ENCODE peak calls at places on chromosome 21, in five cellular contexts. U is H1, X is neuronal stem cell, G is H9, K is trophoblast cell. A is an unnamed sample.
A peak's percentile ranks its signal among the peaks of the same experiment; 100 is the strongest.

GRCh38 chr21:20999567-21000169 is 1.5 kb downstream of the NCAM2 start:
- DNase-seq in U (peak; percentile 70), X (peak; percentile 49), G (peak; percentile 32), K (peak; percentile 34), A (peak; percentile 51)

GRCh38 chr21:25561668-25562641 is 45.3 kb downstream of the MRPL39 start:
- DNase-seq in U (peak; percentile 79), G (peak; percentile 66), K (peak; percentile 28), X (peak; percentile 31), A (peak; percentile 79)

GRCh38 chr21:39006653-39007417 is 176.4 kb downstream of the PSMG1 start:
- DNase-seq in K (no peak), X (no peak), U (no peak), G (no peak), A (no peak)

GRCh38 chr21:15210235-15210678 is 145.5 kb upstream of the NRIP1 start:
- DNase-seq in U (no peak), K (peak; percentile 92), G (peak; percentile 29), X (no peak), A (peak; percentile 27)

GRCh38 chr21:27326293-27326692 is 359.4 kb upstream of the ADAMTS5 start:
- DNase-seq in U (no peak), X (no peak), G (no peak), K (no peak), A (peak; percentile 19)

GRCh38 chr21:40047993-40048730 is 180.9 kb downstream of the PCP4 start:
- DNase-seq in U (no peak), G (no peak), K (peak; percentile 40), X (no peak), A (no peak)

GRCh38 chr21:38819719-38820147 is 14.0 kb downstream of the ETS2 start:
- DNase-seq in U (no peak), G (no peak), X (no peak), K (peak; percentile 88), A (peak; percentile 63)

GRCh38 chr21:17828223-17828622 is 9.1 kb upstream of the C21orf91 start:
- DNase-seq in X (no peak), K (no peak), G (no peak), U (no peak), A (peak; percentile 66)

GRCh38 chr21:31479714-31480113 is 135.7 kb upstream of the TIAM1 start:
- DNase-seq in X (no peak), G (no peak), U (no peak), K (no peak), A (no peak)

GRCh38 chr21:32463889-32464300 is 51.4 kb downstream of the EVA1C start:
- DNase-seq in X (no peak), G (no peak), U (no peak), K (no peak), A (no peak)

GRCh38 chr21:45366931-45367401 is 38.0 kb upstream of the COL18A1 start:
- DNase-seq in K (no peak), G (no peak), X (no peak), U (no peak), A (peak; percentile 98)

GRCh38 chr21:46097826-46098286 is at the start of gene COL6A2:
- DNase-seq in K (peak; percentile 8), U (peak; percentile 89), G (peak; percentile 78), X (peak; percentile 54), A (peak; percentile 73)

GRCh38 chr21:24844672-24845071 is 762.6 kb downstream of the MRPL39 start:
- DNase-seq in K (no peak), X (no peak), G (no peak), U (no peak), A (no peak)

GRCh38 chr21:33196956-33197374 is 32.8 kb upstream of the IFNAR2 start:
- DNase-seq in G (peak; percentile 81), U (peak; percentile 77), K (peak; percentile 56), X (peak; percentile 78), A (peak; percentile 73)

GRCh38 chr21:32538147-32538792 is 47.1 kb downstream of the TCP10L start:
- DNase-seq in U (no peak), K (no peak), G (peak; percentile 18), X (no peak), A (no peak)

GRCh38 chr21:46639489-46640386 is 4.3 kb downstream of the PRMT2 start:
- DNase-seq in U (no peak), X (no peak), K (no peak), G (no peak), A (peak; percentile 44)

GRCh38 chr21:45264146-45264918 is 23.4 kb downstream of the POFUT2 start:
- DNase-seq in G (peak; percentile 13), X (no peak), K (no peak), U (peak; percentile 14), A (no peak)

GRCh38 chr21:45017376-45017960 is 56.9 kb upstream of the ADARB1 start:
- DNase-seq in X (no peak), U (no peak), G (no peak), K (no peak), A (no peak)

GRCh38 chr21:33025106-33025470 is 647 bp upstream of the OLIG2 start:
- DNase-seq in U (peak; percentile 83), G (peak; percentile 81), X (no peak), K (no peak), A (peak; percentile 30)

GRCh38 chr21:28801906-28802305 is 190.8 kb downstream of the LTN1 start:
- DNase-seq in U (no peak), X (no peak), K (no peak), G (no peak), A (peak; percentile 65)

GRCh38 chr21:31922881-31923280 is 50.1 kb downstream of the HUNK start:
- DNase-seq in U (no peak), G (no peak), X (no peak), K (peak; percentile 70), A (no peak)

GRCh38 chr21:29805110-29805509 is 134.7 kb downstream of the GRIK1 start:
- DNase-seq in K (no peak), U (no peak), X (no peak), G (no peak), A (no peak)

GRCh38 chr21:45505416-45506021 is 36.7 kb downstream of the SLC19A1 start:
- DNase-seq in G (no peak), U (no peak), X (no peak), K (no peak), A (no peak)

GRCh38 chr21:32844653-32845443 is 73.3 kb upstream of the PAXBP1 start:
- DNase-seq in U (no peak), K (peak; percentile 82), G (no peak), X (no peak), A (peak; percentile 14)

GRCh38 chr21:32698971-32699693 is 28.7 kb downstream of the SYNJ1 start:
- DNase-seq in K (no peak), X (no peak), G (no peak), U (no peak), A (no peak)

GRCh38 chr21:29233611-29234540 is 64.8 kb upstream of the BACH1 start:
- DNase-seq in U (no peak), G (no peak), K (peak; percentile 18), X (no peak), A (no peak)

GRCh38 chr21:30033441-30033840 is 93.6 kb upstream of the GRIK1 start:
- DNase-seq in G (no peak), X (no peak), U (no peak), K (no peak), A (no peak)

GRCh38 chr21:31731802-31732537 is at the start of gene SCAF4:
- DNase-seq in K (peak; percentile 91), X (peak; percentile 88), U (peak; percentile 84), G (peak; percentile 88), A (peak; percentile 91)

GRCh38 chr21:16587671-16588379 is 858.0 kb downstream of the USP25 start:
- DNase-seq in U (no peak), K (no peak), X (no peak), G (no peak), A (peak; percentile 34)

GRCh38 chr21:17726047-17726446 is 93.1 kb downstream of the C21orf91 start:
- DNase-seq in X (no peak), K (peak; percentile 7), U (no peak), G (no peak), A (peak; percentile 12)

GRCh38 chr21:31444061-31444460 is 100.0 kb upstream of the TIAM1 start:
- DNase-seq in X (no peak), G (no peak), U (no peak), K (no peak), A (peak; percentile 10)

GRCh38 chr21:32096411-32096810 is 182.4 kb downstream of the MIS18A start:
- DNase-seq in U (peak; percentile 70), G (peak; percentile 68), K (no peak), X (peak; percentile 26), A (no peak)

GRCh38 chr21:34649400-34649799 is 19.4 kb upstream of the CLIC6 start:
- DNase-seq in K (no peak), X (no peak), G (no peak), U (no peak), A (no peak)
- H2BK12ac ChIP-seq in K (no peak overlapping the region), X (no peak overlapping the region), G (no peak overlapping the region), U (no peak overlapping the region), A (no peak overlapping the region)

GRCh38 chr21:44006656-44007055 is 5.5 kb upstream of the TRAPPC10 start:
- DNase-seq in X (no peak), G (no peak), U (no peak), K (no peak), A (no peak)
- H4K91ac ChIP-seq in X (no peak overlapping the region), G (no peak overlapping the region), U (no peak overlapping the region), K (peak overlapping the region; percentile 86), A (peak overlapping the region; percentile 94)

DNA sequence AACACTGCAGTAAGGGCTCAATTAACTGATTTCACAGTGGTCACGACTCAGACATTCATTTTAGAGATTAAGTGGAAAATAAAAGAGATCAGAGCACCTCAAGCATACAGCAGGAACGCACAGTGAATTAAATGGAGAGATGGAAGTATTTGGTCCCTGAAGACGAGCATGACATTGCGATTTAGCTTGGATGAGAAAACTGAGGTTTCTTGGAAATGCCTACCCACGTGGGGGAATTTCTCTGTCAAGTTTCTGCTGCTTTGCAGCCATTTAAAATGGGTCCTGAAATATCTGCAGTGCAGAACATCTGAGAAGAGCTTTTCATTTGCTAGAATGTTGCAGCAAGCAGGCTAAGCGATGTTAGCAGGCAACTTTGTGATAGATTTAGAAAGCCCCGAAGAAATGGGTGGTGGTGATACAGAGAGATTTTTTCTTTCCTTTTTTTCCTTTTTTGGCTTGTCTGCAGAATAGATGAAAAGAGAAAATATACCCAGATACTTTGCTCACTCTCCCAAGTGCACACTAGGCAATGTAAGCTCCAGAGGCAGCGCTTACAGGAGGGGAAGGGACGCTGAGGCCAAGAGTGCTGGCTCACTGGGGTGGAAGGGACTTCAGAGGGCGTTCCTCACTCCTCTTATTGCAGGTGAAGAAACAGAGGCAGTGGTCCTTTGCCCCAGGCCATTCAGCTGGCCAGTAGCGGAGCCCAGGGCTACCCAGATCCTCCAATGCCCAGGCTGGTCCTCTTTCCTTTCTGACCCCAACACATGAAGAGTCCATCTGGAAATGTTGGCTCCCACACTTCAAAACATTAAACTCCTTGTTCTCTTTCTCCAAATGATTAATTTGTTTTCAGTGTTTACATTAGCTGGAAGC is 257.9 kb downstream of the KCNJ6 start:
- DNase-seq in K (no peak), G (no peak), X (no peak), U (no peak), A (no peak)
- H2BK12ac ChIP-seq in K (no peak overlapping the region), G (no peak overlapping the region), X (no peak overlapping the region), U (no peak overlapping the region), A (no peak overlapping the region)

GRCh38 chr21:35198982-35199732 is 150.1 kb upstream of the RUNX1 start:
- DNase-seq in X (no peak), G (no peak), U (no peak), K (no peak), A (no peak)

GRCh38 chr21:35201288-35201687 is 152.2 kb upstream of the RUNX1 start:
- DNase-seq in X (no peak), U (no peak), K (no peak), G (no peak), A (no peak)

GRCh38 chr21:35201799-35202198 is 152.7 kb upstream of the RUNX1 start:
- DNase-seq in K (no peak), G (no peak), U (no peak), X (no peak), A (no peak)

GRCh38 chr21:35198004-35198403 is 148.9 kb upstream of the RUNX1 start:
- DNase-seq in K (peak; percentile 82), X (no peak), U (no peak), G (no peak), A (peak; percentile 88)

GRCh38 chr21:35199733-35200015 is 150.6 kb upstream of the RUNX1 start:
- DNase-seq in X (no peak), G (no peak), U (no peak), K (peak; percentile 74), A (no peak)
- H4K91ac ChIP-seq in X (no peak overlapping the region), G (no peak overlapping the region), U (no peak overlapping the region), K (no peak overlapping the region), A (no peak overlapping the region)

A was measured in mesenchymal stem cell.